ENCODE peak calls at places on chromosomes 16 and 17, in eight cellular contexts. B is transverse colon, C is mammary epithelial cell, I is psoas muscle, E is tibial artery, L is astrocyte of the cerebellum, R is cardiac fibroblast, A is testis. P is an unnamed sample.

GRCh38 chr16:28549301-28549899 is 4.3 kb upstream of the SGF29 start:
- DNase-seq in L (no peak), C (peak), A (no peak), E (no peak), I (no peak), R (peak), B (no peak), P (no peak)

GRCh38 chr17:78315355-78316114 is 44.3 kb downstream of the SOCS3 start:
- DNase-seq in E (peak), I (peak), C (peak), B (peak), R (peak), L (peak), A (peak), P (peak)

GRCh38 chr17:10772425-10773380 is 31.2 kb downstream of the TMEM238L start:
- DNase-seq in E (peak), I (no peak), A (peak), B (peak), R (no peak), L (no peak), C (no peak), P (peak)

GRCh38 chr16:28569011-28569410 is 15.3 kb downstream of the SGF29 start:
- DNase-seq in B (no peak), I (no peak), E (no peak), C (no peak), L (no peak), R (peak), A (no peak), P (no peak)

GRCh38 chr16:71645450-71645849 is 19.5 kb downstream of the MARVELD3 start:
- DNase-seq in R (peak), A (no peak), I (no peak), C (peak), E (no peak), B (peak), L (peak), P (no peak)

GRCh38 chr16:89197633-89198416 is 2.5 kb downstream of the SLC22A31 start:
- DNase-seq in E (no peak), C (no peak), R (no peak), A (no peak), I (no peak), B (no peak), L (no peak), P (no peak)

GRCh38 chr17:767076-767475 is 15.0 kb downstream of the GLOD4 start:
- DNase-seq in I (no peak), R (no peak), A (no peak), L (no peak), B (no peak), C (no peak), E (no peak), P (no peak)

GRCh38 chr17:51351890-51352289 is 91.5 kb downstream of the UTP18 start:
- DNase-seq in L (peak), A (peak), B (no peak), C (no peak), R (peak), I (no peak), E (peak), P (no peak)

GRCh38 chr16:83772806-83773205 is 35.0 kb upstream of the HSBP1 start:
- DNase-seq in E (no peak), C (no peak), B (no peak), A (no peak), R (no peak), L (no peak), I (no peak), P (no peak)

GRCh38 chr16:85676466-85676865 is 12.3 kb downstream of the GINS2 start:
- DNase-seq in E (no peak), B (no peak), R (no peak), A (no peak), C (no peak), I (no peak), L (no peak), P (no peak)

GRCh38 chr17:4108397-4108796 is 34.4 kb downstream of the ZZEF1 start:
- DNase-seq in A (no peak), E (no peak), R (no peak), I (no peak), B (no peak), L (no peak), C (no peak), P (no peak)

GRCh38 chr17:35898283-35899070 is 18.3 kb upstream of the CCL5 start:
- DNase-seq in L (no peak), C (no peak), B (peak), I (no peak), R (no peak), A (peak), E (peak), P (no peak)

GRCh38 chr17:27455569-27455913 is 707 bp upstream of the KSR1 start:
- DNase-seq in I (no peak), L (no peak), A (no peak), C (no peak), E (no peak), R (no peak), B (no peak), P (no peak)

GRCh38 chr16:70402916-70403659 is 35.8 kb downstream of the ST3GAL2 start:
- DNase-seq in C (peak), B (no peak), A (no peak), E (no peak), L (no peak), R (peak), I (no peak), P (no peak)

GRCh38 chr17:35244345-35245195 is 1.7 kb downstream of the SLFN5 start:
- DNase-seq in L (no peak), B (peak), R (peak), A (peak), C (peak), I (peak), E (peak), P (peak)

GRCh38 chr17:44087319-44087718 is 16.8 kb downstream of the G6PC3 start:
- DNase-seq in B (no peak), A (no peak), L (no peak), C (no peak), R (no peak), E (no peak), I (no peak), P (no peak)

GRCh38 chr17:72926171-72926570 is 166.3 kb downstream of the SLC39A11 start:
- DNase-seq in B (no peak), C (no peak), R (no peak), A (no peak), L (no peak), E (no peak), I (no peak), P (no peak)

GRCh38 chr16:62540496-62540895 is 504.3 kb upstream of the CDH8 start:
- DNase-seq in C (no peak), B (no peak), E (no peak), L (no peak), R (no peak), I (no peak), A (no peak), P (no peak)

GRCh38 chr17:43211123-43211479 is 574 bp upstream of the TMEM106A start:
- DNase-seq in B (no peak), L (no peak), C (no peak), A (no peak), E (no peak), R (no peak), I (no peak), P (no peak)

GRCh38 chr17:64634217-64634616 is 27.9 kb downstream of the SMURF2 start:
- DNase-seq in A (no peak), E (no peak), L (no peak), C (no peak), R (no peak), I (no peak), B (no peak), P (no peak)

GRCh38 chr16:81170824-81171223 is 67.7 kb upstream of the BCO1 start:
- DNase-seq in I (no peak), L (no peak), C (no peak), R (no peak), E (no peak), B (no peak), A (no peak), P (no peak)

GRCh38 chr16:23679274-23679985 is 741 bp downstream of the PLK1 start:
- DNase-seq in L (no peak), A (no peak), B (peak), E (no peak), I (no peak), R (peak), C (peak), P (no peak)

GRCh38 chr16:23104032-23104955 is 45.0 kb downstream of the USP31 start:
- DNase-seq in L (no peak), B (no peak), I (no peak), E (no peak), C (peak), A (no peak), R (no peak), P (no peak)

GRCh38 chr16:56460101-56460500 is 8.7 kb downstream of the OGFOD1 start:
- DNase-seq in L (no peak), E (no peak), I (no peak), C (no peak), R (peak), A (no peak), B (no peak), P (no peak)

GRCh38 chr17:15363702-15364101 is 22.3 kb upstream of the TEKT3 start:
- DNase-seq in C (no peak), E (no peak), I (no peak), R (no peak), B (no peak), A (no peak), L (no peak), P (no peak)

GRCh38 chr16:24152826-24153225 is 103.3 kb upstream of the CACNG3 start:
- DNase-seq in R (no peak), E (no peak), B (no peak), C (no peak), I (no peak), L (no peak), A (no peak), P (no peak)

GRCh38 chr17:12620200-12620720 is 45.4 kb upstream of the MYOCD start:
- DNase-seq in B (no peak), I (no peak), C (no peak), R (peak), L (peak), A (no peak), E (no peak), P (peak)

GRCh38 chr16:88701541-88702363 is 4.5 kb downstream of the RNF166 start:
- DNase-seq in E (no peak), L (no peak), C (no peak), R (no peak), I (no peak), A (no peak), B (no peak), P (no peak)

GRCh38 chr17:61757168-61757567 is 106.2 kb downstream of the BRIP1 start:
- DNase-seq in L (no peak), B (no peak), E (no peak), I (no peak), A (no peak), R (no peak), C (no peak), P (no peak)

GRCh38 chr17:39170051-39170450 is 4.1 kb upstream of the ARL5C start:
- DNase-seq in C (no peak), I (no peak), L (no peak), E (no peak), A (no peak), R (no peak), B (no peak), P (no peak)

GRCh38 chr17:74160656-74161500 is 42.6 kb upstream of the RPL38 start:
- DNase-seq in B (no peak), I (no peak), E (peak), R (no peak), L (no peak), A (no peak), C (no peak), P (no peak)

GRCh38 chr17:40775945-40776344 is 3.9 kb upstream of the KRT26 start:
- DNase-seq in B (no peak), C (no peak), A (no peak), R (no peak), E (no peak), I (no peak), L (no peak), P (no peak)

GRCh38 chr17:40596261-40596919 is 31.1 kb upstream of the CCR7 start:
- DNase-seq in C (peak), B (no peak), L (no peak), E (no peak), I (no peak), A (peak), R (no peak), P (peak)

GRCh38 chr16:56789360-56789759 is 59.4 kb downstream of the NUP93 start:
- DNase-seq in A (peak), C (peak), E (no peak), L (peak), B (peak), I (no peak), R (peak), P (no peak)

DNA sequence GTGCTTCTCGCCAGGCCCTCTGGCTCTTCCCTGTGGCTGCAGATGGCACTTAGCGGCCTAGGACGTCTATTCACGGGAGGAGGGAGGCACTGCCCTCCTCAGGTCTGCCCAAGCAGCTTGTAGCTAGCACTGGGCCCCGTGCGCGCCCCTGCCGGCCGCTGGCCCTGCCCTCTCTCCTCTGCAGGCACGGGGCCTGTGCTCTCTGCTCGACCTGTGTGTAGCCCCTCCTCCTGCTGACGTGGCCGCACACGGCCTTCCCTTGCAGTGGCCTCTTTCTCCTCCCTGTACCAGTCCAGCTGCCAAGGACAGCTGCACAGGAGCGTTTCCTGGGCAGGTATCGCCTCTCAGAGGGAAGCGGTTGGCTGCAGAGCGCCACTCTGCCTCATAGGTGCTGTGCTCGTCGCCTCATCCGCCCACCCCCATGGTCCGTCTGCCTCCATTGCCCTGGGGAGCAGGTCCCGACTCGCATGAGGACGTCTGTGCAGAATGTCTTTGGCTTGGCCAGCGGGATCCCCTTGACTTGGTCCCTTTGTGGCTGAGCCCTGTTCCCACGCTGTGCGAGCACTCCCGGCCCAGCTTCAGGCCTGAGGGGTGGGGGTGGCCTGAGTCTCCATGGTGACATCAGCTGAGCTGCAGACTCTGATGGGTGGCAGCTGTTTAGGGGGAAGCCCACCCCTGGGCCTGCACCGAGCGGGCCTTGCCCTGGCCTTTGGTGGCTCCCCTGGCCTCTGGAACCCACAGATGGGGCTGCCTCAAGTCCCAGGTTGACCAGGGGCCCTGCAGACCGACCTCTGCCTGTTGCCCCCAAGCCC is 34.6 kb downstream of the TSC2 start:
- DNase-seq in R (peak), E (no peak), B (peak), C (peak), I (no peak), A (peak), L (no peak), P (no peak)
- TF ChIP-seq CTCF in R (no peak), E (no peak), B (no peak), C (peak), I (no peak), A (no peak), L (no peak), P (no peak)

GRCh38 chr16:54282923-54283734 is 3.5 kb downstream of the IRX3 start:
- DNase-seq in L (no peak), C (peak), B (no peak), R (no peak), A (no peak), I (no peak), E (peak), P (no peak)
- H3K4me3 ChIP-seq in L (peak), C (peak), B (no peak), R (peak), A (no peak), I (no peak), E (no peak), P (no peak)

GRCh38 chr17:68431661-68432071 is 25.6 kb downstream of the WIPI1 start:
- DNase-seq in E (peak), R (peak), C (no peak), A (no peak), I (no peak), B (no peak), L (peak), P (peak)
- TF ChIP-seq CTCF in E (no peak), R (peak), C (no peak), A (no peak), I (no peak), B (no peak), L (peak), P (peak)

GRCh38 chr17:31488982-31489294 is 97.5 kb downstream of the RAB11FIP4 start:
- DNase-seq in R (no peak), L (no peak), B (no peak), A (no peak), C (no peak), E (no peak), I (no peak), P (no peak)
- H3K4me3 ChIP-seq in R (no peak), L (no peak), B (peak), A (peak), C (peak), E (peak), I (peak), P (no peak)

GRCh38 chr16:1330260-1330914 is 3.1 kb upstream of the BAIAP3 start:
- DNase-seq in I (no peak), C (no peak), A (no peak), B (no peak), E (no peak), L (no peak), R (no peak), P (no peak)
- TF ChIP-seq CTCF in I (peak), C (peak), A (peak), B (peak), E (no peak), L (peak), R (peak), P (peak)

GRCh38 chr17:50212121-50212843 is 10.9 kb upstream of the COL1A1 start:
- DNase-seq in E (no peak), A (no peak), I (no peak), C (no peak), L (no peak), R (peak), B (peak), P (no peak)

GRCh38 chr17:50209472-50210248 is 8.2 kb upstream of the COL1A1 start:
- DNase-seq in E (peak), A (peak), L (peak), I (peak), R (peak), C (no peak), B (peak), P (peak)

GRCh38 chr17:50210249-50211225 is 9.1 kb upstream of the COL1A1 start:
- DNase-seq in B (peak), A (peak), R (peak), C (peak), L (peak), E (peak), I (peak), P (peak)

GRCh38 chr17:50213026-50214015 is 11.9 kb upstream of the COL1A1 start:
- DNase-seq in L (no peak), I (no peak), E (no peak), R (no peak), B (no peak), C (no peak), A (no peak), P (no peak)

DNA sequence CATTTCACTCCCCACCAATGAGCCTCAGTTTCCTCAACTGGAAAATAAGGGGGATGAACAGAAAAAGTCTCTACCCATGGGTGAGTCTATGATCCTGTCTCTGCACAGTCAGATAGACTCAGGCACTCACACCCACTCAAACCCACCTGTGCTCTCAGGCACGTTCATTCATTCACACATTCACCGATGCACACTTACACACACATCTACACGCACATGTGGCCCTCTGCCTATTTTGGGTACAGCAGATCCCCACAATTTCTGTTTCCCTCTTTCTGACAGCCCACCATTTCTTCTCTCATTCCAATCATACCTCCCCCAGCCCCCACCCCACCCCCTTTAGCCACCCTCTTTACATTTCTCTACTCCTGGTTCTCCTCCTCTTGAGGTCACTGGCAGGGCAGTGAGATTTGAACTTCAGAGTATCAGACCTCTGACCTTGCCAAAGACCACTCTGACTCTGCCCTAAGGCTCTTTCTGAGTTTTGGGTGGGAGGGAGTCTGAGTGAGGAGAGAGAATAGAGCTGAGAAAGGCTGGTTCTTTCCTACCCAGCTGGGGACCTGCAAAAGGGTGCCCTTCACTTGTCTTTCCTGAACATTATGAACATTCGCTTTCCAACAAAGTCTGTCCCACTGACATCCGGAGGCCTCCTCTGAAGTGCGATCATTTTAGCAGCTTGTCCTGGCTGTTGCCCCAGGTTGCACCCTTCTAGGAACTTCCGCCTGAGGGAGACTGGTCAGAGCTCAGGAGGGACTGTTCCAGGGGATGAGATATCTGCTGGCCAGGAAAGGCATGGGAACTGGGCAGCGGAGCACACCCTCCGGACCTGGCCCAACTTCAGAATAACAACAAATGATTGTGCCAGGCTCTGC is 10.1 kb upstream of the COL1A1 start:
- DNase-seq in C (no peak), I (no peak), L (no peak), R (peak), E (peak), B (no peak), A (no peak), P (no peak)
- H3K4me3 ChIP-seq in C (no peak), I (no peak), L (no peak), R (no peak), E (no peak), B (no peak), A (no peak), P (peak)

GRCh38 chr17:49365667-49366066 is 3.6 kb upstream of the ZNF652 start:
- DNase-seq in L (no peak), C (no peak), R (peak), A (peak), I (no peak), E (no peak), B (no peak), P (no peak)
- TF ChIP-seq CTCF in L (no peak), C (peak), R (no peak), A (peak), I (no peak), E (no peak), B (no peak), P (no peak)

GRCh38 chr17:80006339-80006720 is 29.3 kb downstream of the TBC1D16 start:
- DNase-seq in R (no peak), B (no peak), I (peak), A (no peak), E (no peak), C (no peak), L (no peak), P (no peak)
- H3K4me3 ChIP-seq in R (no peak), B (no peak), I (no peak), A (no peak), E (no peak), C (no peak), L (no peak), P (no peak)

GRCh38 chr17:29566473-29567361 is at the start of gene ABHD15:
- DNase-seq in I (peak), A (peak), R (peak), B (peak), L (no peak), E (peak), C (peak), P (no peak)
- TF ChIP-seq CTCF in I (no peak), A (no peak), R (no peak), B (no peak), L (no peak), E (no peak), C (no peak), P (no peak)

DNA sequence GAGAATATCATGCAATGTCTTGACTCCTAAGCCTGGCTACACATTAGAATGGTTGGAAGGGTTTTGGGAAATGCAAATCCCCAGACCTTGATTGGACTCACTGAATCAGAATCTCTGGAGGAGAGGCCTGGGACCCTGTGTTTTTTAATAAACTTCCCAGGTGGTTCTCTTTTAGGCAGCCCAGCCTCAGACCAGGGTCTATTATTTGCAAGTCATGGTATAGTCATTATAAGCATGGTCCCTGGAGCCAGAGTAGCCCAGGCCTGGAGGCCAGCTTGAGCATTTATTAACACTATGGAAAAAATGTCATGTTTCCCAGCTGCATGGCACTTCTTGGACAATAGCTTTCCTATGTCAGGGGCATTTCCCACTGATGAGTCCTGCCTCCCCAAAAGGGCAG is 266.9 kb downstream of the NPIPA8 start:
- DNase-seq in R (no peak), A (no peak), E (no peak), I (no peak), C (no peak), L (no peak), B (no peak), P (no peak)
- H3K4me3 ChIP-seq in R (no peak), A (no peak), E (no peak), I (no peak), C (no peak), L (no peak), B (no peak), P (no peak)

P was measured in HFF-Myc.